ENCODE peak calls at places on chromosome X, in four cellular contexts. One of them, this sample, is unnamed.

GRCh38 chrX:48578661-48579128 is 4.4 kb downstream of the RBM3 start:
- DNase-seq in Panc1: no peak
- DNase-seq in HepG2: no peak
- DNase-seq in HCT116: no peak
- DNase-seq in this sample: no peak

GRCh38 chrX:147958316-147958715 is 22.8 kb upstream of the FMR1NB start:
- DNase-seq in Panc1: no peak
- DNase-seq in HepG2: no peak
- DNase-seq in HCT116: no peak
- DNase-seq in this sample: no peak

GRCh38 chrX:11704725-11705495 is 39.2 kb upstream of the ARHGAP6 start:
- DNase-seq in Panc1: no peak
- DNase-seq in HepG2: no peak
- DNase-seq in HCT116: no peak
- DNase-seq in this sample: no peak

GRCh38 chrX:139881572-139881971 is 51.3 kb downstream of the ATP11C start:
- DNase-seq in Panc1: no peak
- DNase-seq in HepG2: no peak
- DNase-seq in HCT116: no peak
- DNase-seq in this sample: no peak

GRCh38 chrX:22404297-22404696 is 131.6 kb downstream of the CBLL2 start:
- DNase-seq in Panc1: no peak
- DNase-seq in HepG2: no peak
- DNase-seq in HCT116: no peak
- DNase-seq in this sample: no peak

GRCh38 chrX:56782791-56783449 is 53.9 kb downstream of the NBDY start:
- DNase-seq in Panc1: no peak
- DNase-seq in HepG2: no peak
- DNase-seq in HCT116: no peak
- DNase-seq in this sample: no peak

GRCh38 chrX:150465856-150466775 is 102.3 kb upstream of the MTM1 start:
- DNase-seq in Panc1: no peak
- DNase-seq in HepG2: no peak
- DNase-seq in HCT116: no peak
- DNase-seq in this sample: no peak

GRCh38 chrX:8189096-8189830 is 18.2 kb upstream of the VCX2 start:
- DNase-seq in Panc1: no peak
- DNase-seq in HepG2: no peak
- DNase-seq in HCT116: no peak
- DNase-seq in this sample: no peak

GRCh38 chrX:17564689-17565409 is 172.4 kb upstream of the SCML1 start:
- DNase-seq in Panc1: no peak
- DNase-seq in HepG2: no peak
- DNase-seq in HCT116: no peak
- DNase-seq in this sample: no peak

GRCh38 chrX:136586386-136586785 is 54.4 kb downstream of the VGLL1 start:
- DNase-seq in Panc1: no peak
- DNase-seq in HepG2: no peak
- DNase-seq in HCT116: no peak
- DNase-seq in this sample: no peak

GRCh38 chrX:80817002-80817401 is 7.3 kb upstream of the BRWD3 start:
- DNase-seq in Panc1: no peak
- DNase-seq in HepG2: no peak
- DNase-seq in HCT116: no peak
- DNase-seq in this sample: no peak

GRCh38 chrX:134580947-134581346 is 77.3 kb downstream of the PLAC1 start:
- DNase-seq in Panc1: no peak
- DNase-seq in HepG2: no peak
- DNase-seq in HCT116: no peak
- DNase-seq in this sample: no peak

GRCh38 chrX:52271212-52271611 is 86.5 kb downstream of the MAGED4 start:
- DNase-seq in Panc1: no peak
- DNase-seq in HepG2: no peak
- DNase-seq in HCT116: no peak
- DNase-seq in this sample: peak; percentile 37

GRCh38 chrX:146278381-146278780 is 460.8 kb downstream of the SLITRK2 start:
- DNase-seq in Panc1: no peak
- DNase-seq in HepG2: no peak
- DNase-seq in HCT116: no peak
- DNase-seq in this sample: no peak

GRCh38 chrX:56572975-56573374 is 9.5 kb downstream of the UBQLN2 start:
- DNase-seq in Panc1: no peak
- DNase-seq in HepG2: no peak
- DNase-seq in HCT116: no peak
- DNase-seq in this sample: no peak

GRCh38 chrX:44025611-44026010 is 52.4 kb upstream of the NDP start:
- DNase-seq in Panc1: no peak
- DNase-seq in HepG2: no peak
- DNase-seq in HCT116: no peak
- DNase-seq in this sample: no peak

GRCh38 chrX:15664487-15665444 is at the start of gene CLTRN:
- DNase-seq in Panc1: no peak
- DNase-seq in HepG2: no peak
- DNase-seq in HCT116: no peak
- DNase-seq in this sample: no peak

GRCh38 chrX:75957107-75957610 is 172.1 kb upstream of the MAGEE2 start:
- DNase-seq in Panc1: no peak
- DNase-seq in HepG2: no peak
- DNase-seq in HCT116: no peak
- DNase-seq in this sample: no peak

GRCh38 chrX:39773923-39774803 is 323.6 kb downstream of the BCOR start:
- DNase-seq in Panc1: no peak
- DNase-seq in HepG2: no peak
- DNase-seq in HCT116: no peak
- DNase-seq in this sample: no peak

GRCh38 chrX:133249659-133250058 is 31.5 kb upstream of the TFDP3 start:
- DNase-seq in Panc1: no peak
- DNase-seq in HepG2: no peak
- DNase-seq in HCT116: no peak
- DNase-seq in this sample: no peak

GRCh38 chrX:19487520-19488200 is 27.6 kb downstream of the MAP3K15 start:
- DNase-seq in Panc1: no peak
- DNase-seq in HepG2: no peak
- DNase-seq in HCT116: no peak
- DNase-seq in this sample: no peak

GRCh38 chrX:96435636-96436035 is 249.0 kb upstream of the DIAPH2 start:
- DNase-seq in Panc1: no peak
- DNase-seq in HepG2: no peak
- DNase-seq in HCT116: no peak
- DNase-seq in this sample: no peak

GRCh38 chrX:32176510-32176909 is 1034.8 kb downstream of the DMD start:
- DNase-seq in Panc1: no peak
- DNase-seq in HepG2: no peak
- DNase-seq in HCT116: no peak
- DNase-seq in this sample: no peak

GRCh38 chrX:105260291-105261043 is 40.0 kb upstream of the TEX13A start:
- DNase-seq in Panc1: no peak
- DNase-seq in HepG2: no peak
- DNase-seq in HCT116: no peak
- DNase-seq in this sample: no peak

GRCh38 chrX:150219374-150220185 is 143.5 kb upstream of the MAMLD1 start:
- DNase-seq in Panc1: peak; percentile 70
- DNase-seq in HepG2: no peak
- DNase-seq in HCT116: no peak
- DNase-seq in this sample: no peak

GRCh38 chrX:104288269-104288668 is 33.5 kb upstream of the ESX1 start:
- DNase-seq in Panc1: no peak
- DNase-seq in HepG2: no peak
- DNase-seq in HCT116: no peak
- DNase-seq in this sample: no peak

GRCh38 chrX:42247241-42247640 is 323.9 kb upstream of the CASK start:
- DNase-seq in Panc1: no peak
- DNase-seq in HepG2: no peak
- DNase-seq in HCT116: no peak
- DNase-seq in this sample: no peak
- TF ChIP-seq TCF7L2 in Panc1: no peak
- TF ChIP-seq TCF7L2 in HepG2: no peak
- TF ChIP-seq TCF7L2 in HCT116: no peak
- TF ChIP-seq TCF7L2 in this sample: no peak

GRCh38 chrX:1283093-1283492 is 14.5 kb downstream of the CSF2RA start:
- DNase-seq in Panc1: no peak
- DNase-seq in HepG2: no peak
- DNase-seq in HCT116: no peak
- DNase-seq in this sample: no peak

GRCh38 chrX:1283750-1284149 is 15.1 kb downstream of the CSF2RA start:
- DNase-seq in Panc1: no peak
- DNase-seq in HepG2: no peak
- DNase-seq in HCT116: no peak
- DNase-seq in this sample: no peak

DNA sequence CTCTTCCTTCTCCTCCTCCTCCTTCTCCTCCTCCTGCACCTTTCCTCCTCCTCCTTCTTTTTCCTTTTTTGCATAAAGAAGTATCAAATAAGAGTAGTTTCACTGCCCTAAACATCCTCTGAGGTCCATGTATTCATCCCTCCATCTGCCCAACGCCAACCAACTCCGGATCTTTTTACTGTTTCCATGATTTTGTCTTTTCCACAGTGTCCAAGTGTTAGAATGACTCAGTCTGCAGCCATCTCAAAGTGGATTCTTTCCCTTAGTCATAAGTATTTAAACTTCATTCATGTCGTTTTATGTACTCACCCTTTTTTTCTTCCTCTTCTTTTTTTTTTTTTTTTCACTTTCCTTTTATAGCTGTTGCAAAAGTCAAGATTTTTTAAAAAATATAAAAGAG is 12.9 kb downstream of the CSF2RA start:
- DNase-seq in Panc1: no peak
- DNase-seq in HepG2: no peak
- DNase-seq in HCT116: no peak
- DNase-seq in this sample: no peak
- TF ChIP-seq TCF7L2 in Panc1: no peak
- TF ChIP-seq TCF7L2 in HepG2: no peak
- TF ChIP-seq TCF7L2 in HCT116: no peak
- TF ChIP-seq TCF7L2 in this sample: no peak

DNA sequence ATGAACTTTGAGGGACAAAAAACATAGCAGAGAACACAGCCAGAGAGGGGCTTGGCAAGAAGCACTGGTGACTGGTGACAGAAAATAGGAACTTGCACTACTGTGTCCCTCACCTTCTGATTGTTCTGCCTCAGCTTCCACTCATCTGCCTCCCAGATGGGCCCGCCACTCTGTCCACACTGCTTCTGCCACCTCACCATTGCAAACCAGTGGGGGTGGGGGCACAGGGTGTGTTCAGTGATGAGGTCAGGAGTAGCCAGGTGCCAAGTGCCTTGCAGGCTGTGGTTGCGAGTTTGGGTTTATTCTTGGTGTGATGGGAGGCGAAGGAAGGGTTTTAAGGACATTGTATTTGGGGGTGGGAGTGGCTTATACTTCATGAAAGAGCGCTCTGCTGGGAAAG is 9.1 kb upstream of the UBA1 start:
- DNase-seq in Panc1: no peak
- DNase-seq in HepG2: no peak
- DNase-seq in HCT116: no peak
- DNase-seq in this sample: no peak
- TF ChIP-seq TCF7L2 in Panc1: no peak
- TF ChIP-seq TCF7L2 in HepG2: no peak
- TF ChIP-seq TCF7L2 in HCT116: no peak
- TF ChIP-seq TCF7L2 in this sample: no peak

GRCh38 chrX:46686003-46686645 is 72.8 kb downstream of the SLC9A7 start:
- DNase-seq in Panc1: no peak
- DNase-seq in HepG2: peak; percentile 11
- DNase-seq in HCT116: peak; percentile 12
- DNase-seq in this sample: peak; percentile 37
- TF ChIP-seq TCF7L2 in Panc1: no peak
- TF ChIP-seq TCF7L2 in HepG2: no peak
- TF ChIP-seq TCF7L2 in HCT116: no peak
- TF ChIP-seq TCF7L2 in this sample: no peak

GRCh38 chrX:63918611-63919010 is 133.6 kb upstream of the ARHGEF9 start:
- DNase-seq in Panc1: no peak
- DNase-seq in HepG2: no peak
- DNase-seq in HCT116: peak; percentile 6
- DNase-seq in this sample: no peak

GRCh38 chrX:63919081-63919480 is 134.1 kb upstream of the ARHGEF9 start:
- DNase-seq in Panc1: no peak
- DNase-seq in HepG2: no peak
- DNase-seq in HCT116: no peak
- DNase-seq in this sample: no peak

GRCh38 chrX:63913719-63914118 is 128.7 kb upstream of the ARHGEF9 start:
- DNase-seq in Panc1: no peak
- DNase-seq in HepG2: no peak
- DNase-seq in HCT116: no peak
- DNase-seq in this sample: no peak

GRCh38 chrX:63920875-63921274 is 135.9 kb upstream of the ARHGEF9 start:
- DNase-seq in Panc1: no peak
- DNase-seq in HepG2: no peak
- DNase-seq in HCT116: no peak
- DNase-seq in this sample: no peak

DNA sequence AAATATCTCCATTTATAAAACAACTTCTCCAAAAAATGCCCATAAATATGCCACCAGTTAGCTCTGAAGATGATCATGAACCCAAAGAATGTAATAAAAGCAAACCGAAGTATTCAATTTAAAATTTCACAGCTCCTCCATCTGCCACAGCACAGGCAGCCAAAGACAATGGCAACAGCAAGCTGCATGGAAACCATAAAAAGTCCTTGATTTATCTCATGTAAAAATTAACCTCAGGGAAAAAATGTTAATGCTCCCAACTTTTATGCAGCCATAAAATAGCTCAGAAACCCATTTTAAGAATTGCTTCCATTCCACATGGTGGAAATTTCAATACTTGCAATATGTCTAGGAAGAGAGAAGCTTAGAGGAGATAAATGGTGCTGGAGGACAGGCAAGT is 132.3 kb upstream of the ARHGEF9 start:
- DNase-seq in Panc1: no peak
- DNase-seq in HepG2: no peak
- DNase-seq in HCT116: no peak
- DNase-seq in this sample: no peak
- TF ChIP-seq TCF7L2 in Panc1: no peak
- TF ChIP-seq TCF7L2 in HepG2: no peak
- TF ChIP-seq TCF7L2 in HCT116: no peak
- TF ChIP-seq TCF7L2 in this sample: no peak